ENCODE peak calls at places on chromosomes 13 and 19, in six cellular contexts. Y, X, R, B, E and O are unnamed samples.

GRCh38 chr13:112959206-112959605 is 9.8 kb upstream of the MCF2L start:
- DNase-seq in Y (no peak), X (no peak), R (no peak), B (no peak), E (no peak), O (no peak)

GRCh38 chr19:42199440-42200115 is 17.9 kb downstream of the DEDD2 start:
- DNase-seq in Y (no peak), X (no peak), R (no peak), B (peak; percentile 81), E (no peak), O (no peak)

GRCh38 chr19:18293642-18294466 is 12.4 kb upstream of the JUND start:
- DNase-seq in Y (no peak), X (no peak), R (no peak), B (no peak), E (no peak), O (no peak)

GRCh38 chr19:42335971-42336370 is 10.5 kb downstream of the MEGF8 start:
- DNase-seq in Y (no peak), X (no peak), R (no peak), B (no peak), E (no peak), O (no peak)

GRCh38 chr19:8129061-8129460 is 20.3 kb downstream of the FBN3 start:
- DNase-seq in Y (no peak), X (no peak), R (no peak), B (no peak), E (no peak), O (no peak)

GRCh38 chr13:106139407-106139806 is 396.1 kb downstream of the EFNB2 start:
- DNase-seq in Y (peak; percentile 30), X (no peak), R (no peak), B (peak; percentile 57), E (peak; percentile 51), O (no peak)

GRCh38 chr19:10544242-10544752 is 593 bp downstream of the ATG4D start:
- DNase-seq in Y (no peak), X (peak; percentile 77), R (no peak), B (no peak), E (no peak), O (no peak)

GRCh38 chr13:112576191-112576590 is 11.8 kb downstream of the TUBGCP3 start:
- DNase-seq in Y (no peak), X (no peak), R (no peak), B (no peak), E (no peak), O (no peak)

GRCh38 chr19:1905071-1905862 is at the start of the genes ADAT3 and SCAMP4:
- DNase-seq in Y (peak; percentile 99), X (peak; percentile 100), R (peak; percentile 98), B (peak; percentile 94), E (peak; percentile 98), O (peak; percentile 88)

GRCh38 chr13:31896427-31896826 is 135.1 kb upstream of the FRY start:
- DNase-seq in Y (peak; percentile 77), X (no peak), R (no peak), B (no peak), E (peak; percentile 92), O (peak; percentile 54)

GRCh38 chr13:23588576-23589141 is 18.4 kb downstream of the TNFRSF19 start:
- DNase-seq in Y (no peak), X (no peak), R (no peak), B (no peak), E (no peak), O (no peak)

GRCh38 chr19:12521996-12522395 is 29.3 kb downstream of the ZNF564 start:
- DNase-seq in Y (no peak), X (no peak), R (no peak), B (no peak), E (no peak), O (no peak)
- TF ChIP-seq CTCF in Y (no peak), X (no peak), R (no peak), B (peak; percentile 11), E (no peak), O (no peak)

DNA sequence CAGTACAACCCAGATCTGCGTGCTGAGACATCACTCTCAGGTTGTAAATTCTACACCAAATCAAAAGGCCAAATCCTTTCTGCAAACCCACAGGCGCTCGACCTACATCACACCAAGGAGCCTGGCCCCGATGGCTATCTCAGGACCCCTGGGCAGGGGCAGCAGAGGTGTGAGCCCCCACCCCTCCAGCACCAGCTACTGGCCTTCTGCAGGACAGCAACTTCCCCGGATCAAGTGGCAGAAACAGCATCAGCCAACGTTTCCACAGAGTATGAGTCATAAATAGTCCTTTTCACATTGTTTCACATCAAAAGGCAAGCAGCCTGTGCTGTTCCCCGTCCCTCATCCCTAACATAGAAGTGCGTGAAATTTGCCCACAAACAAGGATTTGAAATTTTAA is 276.1 kb downstream of the ZNF536 start:
- DNase-seq in Y (no peak), X (no peak), R (peak; percentile 35), B (no peak), E (no peak), O (no peak)
- TF ChIP-seq CTCF in Y (no peak), X (no peak), R (no peak), B (no peak), E (no peak), O (no peak)

GRCh38 chr13:45718063-45718462 is 15.9 kb downstream of the CBY2 start:
- DNase-seq in Y (peak; percentile 15), X (no peak), R (peak; percentile 48), B (peak; percentile 36), E (peak; percentile 41), O (no peak)
- TF ChIP-seq CTCF in Y (peak; percentile 42), X (peak; percentile 33), R (peak; percentile 62), B (peak; percentile 60), E (peak; percentile 70), O (peak; percentile 58)

DNA sequence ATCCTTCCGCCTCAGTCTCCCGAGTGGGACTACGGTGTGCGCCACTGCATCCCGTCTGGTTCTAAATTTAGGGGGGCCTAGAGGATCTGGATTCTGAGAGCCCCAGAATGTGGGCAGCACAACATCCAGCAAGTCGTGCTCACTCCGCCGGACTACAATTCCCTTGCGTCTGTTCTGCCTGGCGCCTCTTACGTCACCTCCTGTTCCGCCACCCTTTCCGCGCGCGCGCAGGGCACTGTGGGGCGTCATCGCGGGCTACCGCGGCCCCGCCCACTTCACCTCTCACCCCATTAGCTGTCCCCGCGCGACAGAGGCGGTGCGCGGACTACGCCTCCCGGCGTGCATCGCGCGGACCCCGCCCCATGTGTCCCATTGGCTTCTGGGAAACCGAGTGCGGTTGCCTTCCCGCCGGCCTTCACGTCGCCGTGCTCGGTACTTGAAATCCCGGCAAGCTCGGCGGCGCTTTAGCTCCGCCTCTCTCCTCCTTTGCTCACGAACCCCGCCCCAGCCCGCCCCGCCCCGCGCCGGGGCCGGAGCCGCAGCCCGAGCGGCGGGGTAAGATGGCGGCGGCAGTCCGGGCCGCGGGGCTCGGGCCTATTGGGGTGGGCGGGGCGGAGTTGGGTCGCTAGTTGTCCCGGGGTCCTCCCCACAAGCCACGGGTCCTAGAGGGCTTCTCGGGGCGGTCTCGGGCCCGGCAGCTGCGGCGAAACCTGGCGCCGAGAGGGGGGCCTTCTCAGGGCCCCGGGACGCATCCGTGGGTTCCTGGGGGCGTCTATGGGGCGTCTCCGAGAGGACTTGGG is at the start of gene SCAF1:
- DNase-seq in Y (peak; percentile 99), X (peak; percentile 99), R (peak; percentile 96), B (peak; percentile 96), E (peak; percentile 99), O (peak; percentile 96)
- TF ChIP-seq CTCF in Y (no peak), X (no peak), R (no peak), B (no peak), E (no peak), O (no peak)

GRCh38 chr19:56119585-56119978 is 1.5 kb downstream of the ZNF787 start:
- DNase-seq in Y (peak; percentile 42), X (peak; percentile 42), R (peak; percentile 61), B (no peak), E (peak; percentile 61), O (peak; percentile 29)

GRCh38 chr19:56121180-56122167 is at the start of gene ZNF787:
- DNase-seq in Y (peak; percentile 96), X (peak; percentile 98), R (peak; percentile 98), B (peak; percentile 79), E (peak; percentile 94), O (peak; percentile 80)

GRCh38 chr19:56120002-56120370 is 1.1 kb downstream of the ZNF787 start:
- DNase-seq in Y (no peak), X (no peak), R (no peak), B (no peak), E (no peak), O (no peak)

GRCh38 chr19:56118666-56119584 is 2.2 kb downstream of the ZNF787 start:
- DNase-seq in Y (no peak), X (peak; percentile 46), R (no peak), B (no peak), E (no peak), O (no peak)

GRCh38 chr19:56120371-56121179 is 520 bp downstream of the ZNF787 start:
- DNase-seq in Y (peak; percentile 76), X (peak; percentile 87), R (peak; percentile 95), B (peak; percentile 32), E (peak; percentile 73), O (no peak)
- TF ChIP-seq CTCF in Y (no peak), X (no peak), R (peak; percentile 25), B (peak; percentile 26), E (no peak), O (no peak)